ENCODE peak calls at places on chromosomes 11 and 22, in five cellular contexts. H, M, V, I and K are unnamed samples.
A peak's percentile ranks its signal among the peaks of the same experiment; 100 is the strongest.

GRCh38 chr11:103631841-103632240 is 404.6 kb upstream of the DDI1 start:
- DNase-seq in V (no peak), I (no peak), M (peak; percentile 43), H (no peak), K (no peak)

GRCh38 chr11:58900479-58901420 is 38.5 kb upstream of the GLYATL1 start:
- DNase-seq in V (peak; percentile 63), M (peak; percentile 63), H (peak; percentile 71), I (peak; percentile 94), K (peak; percentile 74)

GRCh38 chr11:69201048-69201365 is 45.3 kb downstream of the SMIM38 start:
- DNase-seq in M (no peak), H (no peak), I (no peak), V (no peak), K (no peak)

GRCh38 chr11:99841885-99842284 is 821.1 kb downstream of the CNTN5 start:
- DNase-seq in I (no peak), H (no peak), M (no peak), V (no peak), K (no peak)

GRCh38 chr11:57481915-57482781 is 21.8 kb downstream of the RTN4RL2 start:
- DNase-seq in V (no peak), M (no peak), I (no peak), H (no peak), K (no peak)

GRCh38 chr22:37178350-37179125 is 9.5 kb downstream of the C1QTNF6 start:
- DNase-seq in H (no peak), V (no peak), M (no peak), I (no peak), K (no peak)

GRCh38 chr11:107789767-107790166 is 68.8 kb downstream of the SLC35F2 start:
- DNase-seq in M (no peak), H (no peak), V (no peak), I (no peak), K (no peak)

GRCh38 chr22:50041361-50042065 is 16.6 kb downstream of the TTLL8 start:
- DNase-seq in I (no peak), H (no peak), V (no peak), M (no peak), K (no peak)

GRCh38 chr11:2698386-2699184 is 1.2 kb downstream of the KCNQ1OT1 start:
- DNase-seq in H (no peak), I (peak; percentile 30), M (peak; percentile 14), V (no peak), K (peak; percentile 66)

GRCh38 chr11:8593935-8594909 is at the start of gene STK33:
- DNase-seq in M (peak; percentile 48), I (peak; percentile 86), V (no peak), H (peak; percentile 91), K (no peak)

GRCh38 chr11:64851831-64852337 is 7.4 kb upstream of the CDC42BPG start:
- DNase-seq in H (peak; percentile 83), M (no peak), V (no peak), I (no peak), K (no peak)

GRCh38 chr11:47489395-47489755 is 40.4 kb upstream of the RAPSN start:
- DNase-seq in M (no peak), V (no peak), I (no peak), H (no peak), K (no peak)

GRCh38 chr22:45537734-45538181 is 35.1 kb downstream of the FBLN1 start:
- DNase-seq in M (peak; percentile 87), I (no peak), H (no peak), V (peak; percentile 85), K (no peak)

GRCh38 chr22:48180631-48181030 is 1418.2 kb downstream of the TBC1D22A start:
- DNase-seq in V (no peak), M (no peak), I (peak; percentile 6), H (no peak), K (no peak)

GRCh38 chr11:134667505-134667904 is 255.5 kb upstream of the B3GAT1 start:
- DNase-seq in M (no peak), H (no peak), I (no peak), V (no peak), K (no peak)

GRCh38 chr22:38129856-38130255 is 19.4 kb upstream of the BAIAP2L2 start:
- DNase-seq in M (no peak), V (no peak), H (no peak), I (no peak), K (no peak)

GRCh38 chr11:11349870-11350325 is 3.2 kb downstream of the CSNK2A3 start:
- DNase-seq in V (peak; percentile 59), M (peak; percentile 80), H (no peak), I (no peak), K (no peak)

GRCh38 chr11:103541186-103541795 is 432.1 kb downstream of the DYNC2H1 start:
- DNase-seq in I (no peak), H (no peak), V (no peak), M (no peak), K (no peak)